ENCODE peak calls at places on chromosomes 7 and 10, in nine cellular contexts. One of them, this sample, is unnamed. For H3K4me1, the result is how much of the 10 kb centered on the place peaks cover.

GRCh38 chr10:12925845-12926244 is 75.7 kb downstream of the CCDC3 start:
- DNase-seq in testis: no peak
- DNase-seq in mammary epithelial cell: no peak
- DNase-seq in cardiac muscle cell: no peak
- DNase-seq in MM.1S: no peak
- DNase-seq in colonic mucosa: no peak
- DNase-seq in HCT116: no peak
- DNase-seq in adrenal gland: no peak
- DNase-seq in aorta: no peak
- DNase-seq in this sample: no peak

GRCh38 chr7:79217468-79217867 is 236.0 kb downstream of the MAGI2 start:
- DNase-seq in testis: no peak
- DNase-seq in mammary epithelial cell: peak
- DNase-seq in cardiac muscle cell: no peak
- DNase-seq in MM.1S: no peak
- DNase-seq in colonic mucosa: no peak
- DNase-seq in HCT116: no peak
- DNase-seq in adrenal gland: no peak
- DNase-seq in aorta: no peak
- DNase-seq in this sample: no peak

GRCh38 chr10:21515581-21516269 is 9.8 kb downstream of the SKIDA1 start:
- DNase-seq in testis: no peak
- DNase-seq in mammary epithelial cell: no peak
- DNase-seq in cardiac muscle cell: no peak
- DNase-seq in MM.1S: no peak
- DNase-seq in colonic mucosa: no peak
- DNase-seq in HCT116: no peak
- DNase-seq in adrenal gland: no peak
- DNase-seq in aorta: no peak
- DNase-seq in this sample: no peak

GRCh38 chr7:107700570-107700969 is 39.9 kb downstream of the SLC26A4 start:
- DNase-seq in testis: no peak
- DNase-seq in mammary epithelial cell: no peak
- DNase-seq in cardiac muscle cell: no peak
- DNase-seq in MM.1S: no peak
- DNase-seq in colonic mucosa: no peak
- DNase-seq in HCT116: no peak
- DNase-seq in adrenal gland: no peak
- DNase-seq in aorta: no peak
- DNase-seq in this sample: no peak

GRCh38 chr10:35335133-35335532 is 1.2 kb upstream of the CCNY start:
- DNase-seq in testis: no peak
- DNase-seq in mammary epithelial cell: peak
- DNase-seq in cardiac muscle cell: no peak
- DNase-seq in MM.1S: no peak
- DNase-seq in colonic mucosa: peak
- DNase-seq in HCT116: no peak
- DNase-seq in adrenal gland: no peak
- DNase-seq in aorta: no peak
- DNase-seq in this sample: no peak

GRCh38 chr10:49601857-49602256 is 8.3 kb upstream of the SLC18A3 start:
- DNase-seq in testis: no peak
- DNase-seq in mammary epithelial cell: peak
- DNase-seq in cardiac muscle cell: no peak
- DNase-seq in MM.1S: no peak
- DNase-seq in colonic mucosa: peak
- DNase-seq in HCT116: no peak
- DNase-seq in adrenal gland: peak
- DNase-seq in aorta: no peak
- DNase-seq in this sample: no peak

GRCh38 chr10:126425473-126426065 is 37.3 kb upstream of the ADAM12 start:
- DNase-seq in testis: no peak
- DNase-seq in mammary epithelial cell: no peak
- DNase-seq in cardiac muscle cell: no peak
- DNase-seq in MM.1S: no peak
- DNase-seq in colonic mucosa: no peak
- DNase-seq in HCT116: no peak
- DNase-seq in adrenal gland: no peak
- DNase-seq in aorta: no peak
- DNase-seq in this sample: no peak

GRCh38 chr7:2093841-2094220 is 138.9 kb downstream of the MAD1L1 start:
- DNase-seq in testis: no peak
- DNase-seq in mammary epithelial cell: no peak
- DNase-seq in cardiac muscle cell: no peak
- DNase-seq in MM.1S: no peak
- DNase-seq in colonic mucosa: no peak
- DNase-seq in HCT116: no peak
- DNase-seq in adrenal gland: no peak
- DNase-seq in aorta: no peak
- DNase-seq in this sample: no peak

GRCh38 chr7:5429253-5429856 is 5.7 kb upstream of the TNRC18 start:
- DNase-seq in testis: peak
- DNase-seq in mammary epithelial cell: peak
- DNase-seq in cardiac muscle cell: peak
- DNase-seq in MM.1S: no peak
- DNase-seq in colonic mucosa: peak
- DNase-seq in HCT116: no peak
- DNase-seq in adrenal gland: peak
- DNase-seq in aorta: peak
- DNase-seq in this sample: peak

GRCh38 chr7:44576228-44576627 is 2.5 kb upstream of the DDX56 start:
- DNase-seq in testis: no peak
- DNase-seq in mammary epithelial cell: no peak
- DNase-seq in cardiac muscle cell: no peak
- DNase-seq in MM.1S: no peak
- DNase-seq in colonic mucosa: no peak
- DNase-seq in HCT116: no peak
- DNase-seq in adrenal gland: no peak
- DNase-seq in aorta: no peak
- DNase-seq in this sample: no peak

DNA sequence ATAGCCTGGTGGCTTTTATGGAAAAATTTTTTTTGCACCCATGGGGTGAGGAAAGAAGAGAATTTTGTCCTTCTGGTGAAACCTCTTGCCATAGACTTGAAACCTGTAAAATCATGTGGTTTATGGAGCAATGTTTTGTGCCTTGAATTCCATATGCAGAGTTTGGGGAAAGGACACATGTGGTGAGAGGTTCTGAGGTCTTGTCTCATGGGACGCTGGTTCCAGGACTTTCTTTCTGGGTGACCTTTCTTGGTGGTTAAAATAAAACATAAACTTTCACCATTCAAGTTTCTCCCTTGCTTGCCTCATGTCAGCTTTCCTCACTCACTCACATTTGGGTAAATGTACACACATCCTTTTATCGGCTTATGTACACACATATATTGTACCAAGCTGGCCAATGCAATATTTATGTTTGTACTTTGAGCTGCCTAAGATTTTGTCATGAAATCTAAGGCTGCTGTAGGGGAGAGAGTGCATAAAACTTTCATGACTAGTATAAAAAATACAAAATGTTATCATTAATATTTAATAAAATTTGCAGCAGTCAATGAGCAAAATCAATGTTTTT is 144.9 kb upstream of the CELF2 start:
- DNase-seq in testis: no peak
- DNase-seq in mammary epithelial cell: no peak
- DNase-seq in cardiac muscle cell: no peak
- DNase-seq in MM.1S: no peak
- DNase-seq in colonic mucosa: no peak
- DNase-seq in HCT116: no peak
- DNase-seq in adrenal gland: no peak
- DNase-seq in aorta: no peak
- DNase-seq in this sample: no peak
- H3K4me3 ChIP-seq in testis: no peak
- H3K4me3 ChIP-seq in mammary epithelial cell: no peak
- H3K4me3 ChIP-seq in cardiac muscle cell: no peak
- H3K4me3 ChIP-seq in MM.1S: no peak
- H3K4me3 ChIP-seq in colonic mucosa: no peak
- H3K4me3 ChIP-seq in HCT116: no peak
- H3K4me3 ChIP-seq in adrenal gland: no peak
- H3K4me3 ChIP-seq in aorta: no peak
- H3K4me3 ChIP-seq in this sample: no peak

GRCh38 chr10:44860811-44861751 is 50.1 kb upstream of the TMEM72 start:
- DNase-seq in testis: no peak
- DNase-seq in mammary epithelial cell: no peak
- DNase-seq in cardiac muscle cell: no peak
- DNase-seq in MM.1S: no peak
- DNase-seq in colonic mucosa: no peak
- DNase-seq in HCT116: no peak
- DNase-seq in adrenal gland: no peak
- DNase-seq in aorta: peak
- DNase-seq in this sample: no peak

GRCh38 chr10:44862917-44863316 is 48.2 kb upstream of the TMEM72 start:
- DNase-seq in testis: peak
- DNase-seq in mammary epithelial cell: no peak
- DNase-seq in cardiac muscle cell: no peak
- DNase-seq in MM.1S: no peak
- DNase-seq in colonic mucosa: no peak
- DNase-seq in HCT116: no peak
- DNase-seq in adrenal gland: no peak
- DNase-seq in aorta: no peak
- DNase-seq in this sample: no peak

GRCh38 chr10:44863344-44864041 is 47.6 kb upstream of the TMEM72 start:
- DNase-seq in testis: no peak
- DNase-seq in mammary epithelial cell: no peak
- DNase-seq in cardiac muscle cell: no peak
- DNase-seq in MM.1S: no peak
- DNase-seq in colonic mucosa: no peak
- DNase-seq in HCT116: no peak
- DNase-seq in adrenal gland: no peak
- DNase-seq in aorta: no peak
- DNase-seq in this sample: no peak

GRCh38 chr10:44864042-44864436 is 47.1 kb upstream of the TMEM72 start:
- DNase-seq in testis: peak
- DNase-seq in mammary epithelial cell: peak
- DNase-seq in cardiac muscle cell: peak
- DNase-seq in MM.1S: no peak
- DNase-seq in colonic mucosa: peak
- DNase-seq in HCT116: no peak
- DNase-seq in adrenal gland: no peak
- DNase-seq in aorta: no peak
- DNase-seq in this sample: no peak

DNA sequence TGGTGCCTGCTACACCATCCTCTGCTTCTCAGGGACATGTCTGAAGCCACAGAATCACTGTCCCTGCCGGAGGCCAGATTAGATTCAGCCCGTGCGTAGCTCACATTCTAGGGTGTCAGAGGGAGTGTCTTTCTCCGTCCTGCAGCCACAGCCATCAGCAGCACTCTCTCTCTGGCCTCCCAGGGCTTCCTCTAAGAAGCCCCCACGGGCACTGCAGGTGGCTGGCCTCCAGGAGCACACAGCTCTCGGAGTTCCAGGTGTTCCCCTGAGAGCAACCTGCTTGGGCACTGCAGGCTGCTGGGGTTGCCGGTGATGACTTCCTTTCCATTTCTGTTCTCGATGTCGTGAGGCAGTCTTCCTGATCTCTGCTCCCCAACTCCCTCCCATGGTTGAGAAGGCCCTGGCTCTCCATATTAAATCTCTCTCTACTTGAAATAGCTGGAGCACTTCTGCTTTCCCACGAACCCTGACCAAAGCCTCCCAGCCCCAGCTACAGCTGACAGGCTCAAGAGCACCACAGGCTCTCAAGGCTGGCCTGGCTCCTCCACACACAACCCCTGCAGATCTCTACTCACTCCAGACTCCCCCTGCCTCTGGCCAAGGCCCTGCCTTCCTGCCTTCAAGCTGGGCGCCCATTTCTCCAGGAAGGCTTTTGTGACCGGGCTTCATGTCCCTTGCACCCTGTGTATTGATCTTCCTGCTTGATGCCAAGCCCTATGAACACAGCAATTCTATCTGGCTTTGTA is 49.0 kb upstream of the TMEM72 start:
- DNase-seq in testis: peak
- DNase-seq in mammary epithelial cell: no peak
- DNase-seq in cardiac muscle cell: peak
- DNase-seq in MM.1S: peak
- DNase-seq in colonic mucosa: no peak
- DNase-seq in HCT116: no peak
- DNase-seq in adrenal gland: no peak
- DNase-seq in aorta: no peak
- DNase-seq in this sample: no peak
- H3K27ac ChIP-seq in testis: no peak
- H3K27ac ChIP-seq in mammary epithelial cell: no peak
- H3K27ac ChIP-seq in cardiac muscle cell: peak
- H3K27ac ChIP-seq in MM.1S: peak
- H3K27ac ChIP-seq in colonic mucosa: no peak
- H3K27ac ChIP-seq in HCT116: no peak
- H3K27ac ChIP-seq in adrenal gland: no peak
- H3K27ac ChIP-seq in aorta: no peak
- H3K27ac ChIP-seq in this sample: no peak

GRCh38 chr10:50604823-50605222 is 18.9 kb downstream of the SGMS1 start:
- DNase-seq in testis: no peak
- DNase-seq in mammary epithelial cell: no peak
- DNase-seq in cardiac muscle cell: no peak
- DNase-seq in MM.1S: no peak
- DNase-seq in colonic mucosa: no peak
- DNase-seq in HCT116: no peak
- DNase-seq in adrenal gland: no peak
- DNase-seq in aorta: no peak
- DNase-seq in this sample: no peak
- H3K4me1 ChIP-seq in testis: under half
- H3K4me1 ChIP-seq in mammary epithelial cell: half or more
- H3K4me1 ChIP-seq in cardiac muscle cell: under half
- H3K4me1 ChIP-seq in MM.1S: under half
- H3K4me1 ChIP-seq in colonic mucosa: under half
- H3K4me1 ChIP-seq in HCT116: under half
- H3K4me1 ChIP-seq in adrenal gland: half or more
- H3K4me1 ChIP-seq in aorta: under half
- H3K4me1 ChIP-seq in this sample: under half

DNA sequence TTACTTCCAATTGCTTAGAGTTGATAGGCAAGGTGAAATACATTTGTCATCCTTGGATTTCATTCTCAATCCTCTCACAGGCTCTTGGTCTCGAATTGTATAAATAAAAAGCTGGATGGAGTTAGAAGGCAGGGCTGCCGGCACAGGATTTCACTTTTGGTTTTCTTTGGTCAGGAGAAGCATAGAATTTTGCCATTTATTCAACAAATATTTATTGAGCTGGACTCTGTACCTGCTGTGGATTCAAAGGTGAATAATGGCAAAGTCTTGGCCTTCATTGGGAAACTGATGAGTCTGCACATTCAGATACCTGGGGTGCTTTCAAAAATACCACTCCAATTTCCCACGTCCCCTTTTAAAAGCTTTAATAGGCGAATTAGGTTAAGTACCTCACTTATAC is 49.7 kb downstream of the PDK4 start:
- DNase-seq in testis: no peak
- DNase-seq in mammary epithelial cell: no peak
- DNase-seq in cardiac muscle cell: no peak
- DNase-seq in MM.1S: no peak
- DNase-seq in colonic mucosa: no peak
- DNase-seq in HCT116: no peak
- DNase-seq in adrenal gland: no peak
- DNase-seq in aorta: no peak
- DNase-seq in this sample: no peak
- H3K4me3 ChIP-seq in testis: no peak
- H3K4me3 ChIP-seq in mammary epithelial cell: no peak
- H3K4me3 ChIP-seq in cardiac muscle cell: no peak
- H3K4me3 ChIP-seq in MM.1S: no peak
- H3K4me3 ChIP-seq in colonic mucosa: no peak
- H3K4me3 ChIP-seq in HCT116: no peak
- H3K4me3 ChIP-seq in adrenal gland: peak
- H3K4me3 ChIP-seq in aorta: peak
- H3K4me3 ChIP-seq in this sample: no peak

This sample was measured in SJCRH30.